ENCODE peak calls at places on chromosomes 4 and X, in four cellular contexts. Z is fibroblast of lung; K is CD8-positive, alpha-beta memory T cell; B is breast epithelium. Y is an unnamed sample.

GRCh38 chrX:115372026-115372610 is 82.6 kb downstream of the LUZP4 start:
- DNase-seq in K (no peak), Z (peak; percentile 77), B (no peak), Y (no peak)

GRCh38 chr4:139167774-139168444 is 9.1 kb downstream of the ELF2 start:
- DNase-seq in B (no peak), Z (peak; percentile 62), K (no peak), Y (no peak)

GRCh38 chrX:28108186-28108945 is 127.1 kb upstream of the DCAF8L1 start:
- DNase-seq in K (no peak), Z (no peak), B (no peak), Y (no peak)

GRCh38 chr4:26050212-26050643 is 136.2 kb downstream of the SMIM20 start:
- DNase-seq in B (no peak), K (no peak), Z (no peak), Y (no peak)

GRCh38 chrX:46686003-46686645 is 72.8 kb downstream of the SLC9A7 start:
- DNase-seq in K (no peak), Z (peak; percentile 52), B (no peak), Y (peak; percentile 2)

GRCh38 chr4:11418610-11419009 is 10.1 kb downstream of the HS3ST1 start:
- DNase-seq in Z (peak; percentile 6), K (no peak), B (no peak), Y (peak; percentile 19)

GRCh38 chr4:105350859-105351494 is 122.9 kb downstream of the PPA2 start:
- DNase-seq in K (no peak), B (no peak), Z (peak; percentile 86), Y (no peak)

GRCh38 chrX:9392445-9392844 is 72.4 kb upstream of the TBL1X start:
- DNase-seq in Z (no peak), B (no peak), K (no peak), Y (no peak)

GRCh38 chr4:98663226-98664006 is 5.0 kb upstream of the TSPAN5 start:
- DNase-seq in Z (no peak), K (peak; percentile 15), B (no peak), Y (peak; percentile 14)

GRCh38 chr4:156695163-156695562 is 276.4 kb downstream of the PDGFC start:
- DNase-seq in K (no peak), B (no peak), Z (no peak), Y (no peak)

GRCh38 chrX:39470588-39471155 is 627.1 kb downstream of the BCOR start:
- DNase-seq in K (no peak), B (no peak), Z (peak; percentile 61), Y (no peak)

GRCh38 chr4:80840396-80840795 is 190.1 kb upstream of the BMP3 start:
- DNase-seq in Z (no peak), K (no peak), B (no peak), Y (no peak)

GRCh38 chr4:29539226-29539625 is 1180.9 kb upstream of the PCDH7 start:
- DNase-seq in Z (peak; percentile 72), B (no peak), K (no peak), Y (no peak)

GRCh38 chr4:173317003-173317402 is 17.2 kb downstream of the HMGB2 start:
- DNase-seq in B (no peak), K (no peak), Z (no peak), Y (no peak)

GRCh38 chr4:125796138-125796537 is 481.4 kb downstream of the FAT4 start:
- DNase-seq in Z (peak; percentile 24), B (no peak), K (no peak), Y (no peak)

GRCh38 chr4:173507471-173508385 is 22.3 kb downstream of the HAND2 start:
- DNase-seq in K (no peak), Z (no peak), B (no peak), Y (no peak)

GRCh38 chr4:25860586-25861421 is 2.0 kb downstream of the SEL1L3 start:
- DNase-seq in B (no peak), Z (peak; percentile 55), K (no peak), Y (no peak)

GRCh38 chr4:422587-422986 is 76.4 kb downstream of the ZNF721 start:
- DNase-seq in K (no peak), Z (no peak), B (no peak), Y (no peak)
- H3K9me3 ChIP-seq in K (peaks cover 54% of the 10 kb centered on the region), Z (no peaks in the 10 kb centered on the region), B (peaks cover 100% of the 10 kb centered on the region), Y (peaks cover 91% of the 10 kb centered on the region)

GRCh38 chrX:142593470-142593869 is 388.4 kb upstream of the MAGEC2 start:
- DNase-seq in K (no peak), B (no peak), Z (no peak), Y (no peak)
- H3K9me3 ChIP-seq in K (no peaks in the 10 kb centered on the region), B (no peaks in the 10 kb centered on the region), Z (no peaks in the 10 kb centered on the region), Y (no peaks in the 10 kb centered on the region)

GRCh38 chr4:49221209-49221608 is 235.1 kb downstream of the CWH43 start:
- DNase-seq in K (no peak), Z (no peak), B (no peak), Y (no peak)

DNA sequence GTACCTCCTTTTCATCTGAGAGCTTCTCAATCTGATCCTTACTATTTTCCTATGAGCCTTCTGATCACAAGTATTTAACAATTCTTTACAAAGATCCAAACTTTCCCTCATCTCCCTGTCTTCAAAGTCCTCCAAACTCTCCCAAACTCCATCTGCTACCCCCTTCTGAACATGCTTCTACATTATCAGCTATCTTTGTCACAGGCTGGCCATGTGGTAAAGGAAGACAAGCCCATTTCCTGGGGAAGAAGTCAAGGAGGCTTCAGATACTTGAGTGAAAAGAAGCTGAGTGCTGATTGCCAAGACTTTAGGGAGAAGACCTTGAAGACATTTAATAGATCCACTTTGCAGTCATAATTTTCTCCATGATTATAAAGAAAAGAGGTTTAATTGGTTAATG is 231.4 kb downstream of the CWH43 start:
- DNase-seq in K (no peak), B (no peak), Z (no peak), Y (no peak)
- H3K9me3 ChIP-seq in K (no peaks in the 10 kb centered on the region), B (no peaks in the 10 kb centered on the region), Z (no peaks in the 10 kb centered on the region), Y (peaks cover 5% of the 10 kb centered on the region)

DNA sequence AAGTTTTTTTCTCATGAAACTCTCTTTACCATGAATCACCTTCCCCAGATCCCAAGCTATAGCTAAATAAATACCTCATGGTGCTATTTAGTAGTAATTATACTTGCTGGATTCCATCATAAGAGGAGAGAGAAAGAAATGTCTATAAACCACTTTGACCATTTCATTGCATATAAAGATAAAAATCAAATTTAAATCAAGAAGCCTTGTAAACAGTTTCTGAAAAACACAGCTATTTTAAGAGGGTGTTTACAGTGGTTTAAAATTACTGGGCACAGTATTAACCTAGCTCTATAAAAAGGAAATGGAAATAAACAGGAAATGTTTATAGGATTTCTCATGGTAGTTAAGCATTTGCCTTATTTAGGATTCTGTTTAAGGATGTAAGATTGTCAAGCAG is 637.9 kb downstream of the ADGRL3 start:
- DNase-seq in Z (no peak), K (no peak), B (no peak), Y (no peak)
- H3K9me3 ChIP-seq in Z (no peaks in the 10 kb centered on the region), K (no peaks in the 10 kb centered on the region), B (no peaks in the 10 kb centered on the region), Y (no peaks in the 10 kb centered on the region)

GRCh38 chr4:88734403-88734949 is 36.8 kb upstream of the NAP1L5 start:
- DNase-seq in B (no peak), K (no peak), Z (no peak), Y (no peak)
- H3K9me3 ChIP-seq in B (no peaks in the 10 kb centered on the region), K (no peaks in the 10 kb centered on the region), Z (no peaks in the 10 kb centered on the region), Y (no peaks in the 10 kb centered on the region)

GRCh38 chrX:56530011-56530410 is 33.4 kb upstream of the UBQLN2 start:
- DNase-seq in K (no peak), Z (no peak), B (no peak), Y (no peak)
- H3K9me3 ChIP-seq in K (no peaks in the 10 kb centered on the region), Z (no peaks in the 10 kb centered on the region), B (peaks cover 9% of the 10 kb centered on the region), Y (no peaks in the 10 kb centered on the region)